ENCODE peak calls at places on chromosomes 16 and 17, in nine cellular contexts. O, E, L, C, S, I, Q, R and B are unnamed samples.

GRCh38 chr17:8339540-8339939 is at the start of gene ODF4:
- DNase-seq in O (no peak), E (no peak), L (no peak), C (no peak), S (no peak), I (no peak), Q (no peak), R (no peak), B (no peak)

GRCh38 chr17:1495265-1495664 is 2.8 kb upstream of the MYO1C start:
- DNase-seq in O (no peak), E (no peak), L (no peak), C (peak; percentile 91), S (no peak), I (no peak), Q (no peak), R (peak; percentile 70), B (no peak)

GRCh38 chr16:67967956-67968439 is 439 bp downstream of the SLC12A4 start:
- DNase-seq in O (no peak), E (no peak), L (peak; percentile 42), C (peak; percentile 79), S (no peak), I (no peak), Q (no peak), R (peak; percentile 64), B (no peak)

GRCh38 chr17:32546031-32546444 is 59.2 kb downstream of the CDK5R1 start:
- DNase-seq in O (no peak), E (no peak), L (no peak), C (no peak), S (no peak), I (no peak), Q (no peak), R (no peak), B (no peak)

GRCh38 chr17:77881545-77881944 is 77.0 kb upstream of the TNRC6C start:
- DNase-seq in O (peak; percentile 90), E (no peak), L (peak; percentile 79), C (peak; percentile 92), S (peak; percentile 91), I (no peak), Q (no peak), R (peak; percentile 90), B (peak; percentile 50)

GRCh38 chr17:79845601-79845949 is 6.3 kb upstream of the CBX4 start:
- DNase-seq in O (no peak), E (peak; percentile 65), L (no peak), C (no peak), S (no peak), I (no peak), Q (no peak), R (no peak), B (no peak)

GRCh38 chr17:20187049-20187448 is 177.9 kb downstream of the SPECC1 start:
- DNase-seq in O (no peak), E (no peak), L (no peak), C (no peak), S (no peak), I (no peak), Q (no peak), R (no peak), B (no peak)

GRCh38 chr17:80354381-80354780 is 60.6 kb upstream of the ENDOV start:
- DNase-seq in O (no peak), E (no peak), L (no peak), C (peak; percentile 15), S (no peak), I (no peak), Q (no peak), R (no peak), B (no peak)

GRCh38 chr16:1747934-1748333 is 23.4 kb downstream of the NME3 start:
- DNase-seq in O (no peak), E (no peak), L (no peak), C (no peak), S (no peak), I (no peak), Q (no peak), R (no peak), B (no peak)

GRCh38 chr16:70680495-70681381 is 5.1 kb downstream of the MTSS2 start:
- DNase-seq in O (no peak), E (no peak), L (no peak), C (peak; percentile 60), S (no peak), I (no peak), Q (no peak), R (peak; percentile 28), B (no peak)

GRCh38 chr16:74743668-74744299 is 30.8 kb downstream of the FA2H start:
- DNase-seq in O (peak; percentile 81), E (peak; percentile 99), L (peak; percentile 98), C (no peak), S (peak; percentile 20), I (peak; percentile 20), Q (no peak), R (no peak), B (no peak)

GRCh38 chr17:75795820-75796607 is 11.4 kb downstream of the UNK start:
- DNase-seq in O (peak; percentile 4), E (no peak), L (no peak), C (no peak), S (no peak), I (no peak), Q (no peak), R (no peak), B (no peak)

GRCh38 chr16:82631701-82632685 is 5.2 kb downstream of the CDH13 start:
- DNase-seq in O (no peak), E (peak; percentile 19), L (no peak), C (peak; percentile 85), S (no peak), I (no peak), Q (no peak), R (no peak), B (no peak)

GRCh38 chr16:4371481-4372314 is at the start of gene VASN:
- DNase-seq in O (peak; percentile 85), E (peak; percentile 68), L (peak; percentile 80), C (peak; percentile 89), S (peak; percentile 74), I (no peak), Q (no peak), R (peak; percentile 83), B (no peak)

GRCh38 chr16:86982347-86982596 is 334.9 kb downstream of the C16orf95 start:
- DNase-seq in O (no peak), E (no peak), L (no peak), C (no peak), S (no peak), I (no peak), Q (no peak), R (no peak), B (no peak)

GRCh38 chr16:85948870-85949269 is 49.9 kb downstream of the IRF8 start:
- DNase-seq in O (no peak), E (no peak), L (no peak), C (no peak), S (no peak), I (no peak), Q (no peak), R (no peak), B (no peak)

GRCh38 chr16:56199164-56199563 is 7.9 kb downstream of the GNAO1 start:
- DNase-seq in O (no peak), E (no peak), L (no peak), C (no peak), S (no peak), I (no peak), Q (no peak), R (no peak), B (no peak)

GRCh38 chr16:53600076-53600475 is 97.1 kb upstream of the AKTIP start:
- DNase-seq in O (no peak), E (no peak), L (no peak), C (no peak), S (no peak), I (no peak), Q (no peak), R (no peak), B (no peak)

GRCh38 chr17:7589891-7590611 is at the start of gene SOX15:
- DNase-seq in O (no peak), E (no peak), L (no peak), C (peak; percentile 47), S (no peak), I (no peak), Q (no peak), R (no peak), B (no peak)

GRCh38 chr17:47898246-47898645 is 2.2 kb downstream of the SP2 start:
- DNase-seq in O (no peak), E (no peak), L (no peak), C (no peak), S (no peak), I (no peak), Q (no peak), R (no peak), B (no peak)

GRCh38 chr17:47899643-47900042 is 3.6 kb downstream of the SP2 start:
- DNase-seq in O (no peak), E (no peak), L (no peak), C (no peak), S (no peak), I (no peak), Q (no peak), R (no peak), B (no peak)

GRCh38 chr17:47901423-47901822 is 5.4 kb downstream of the SP2 start:
- DNase-seq in O (no peak), E (no peak), L (no peak), C (no peak), S (no peak), I (no peak), Q (no peak), R (no peak), B (no peak)

GRCh38 chr17:47905221-47905733 is 9.2 kb downstream of the SP2 start:
- DNase-seq in O (peak; percentile 59), E (no peak), L (peak; percentile 69), C (peak; percentile 88), S (no peak), I (peak; percentile 46), Q (no peak), R (peak; percentile 81), B (no peak)

GRCh38 chr17:47902039-47902744 is 6.2 kb downstream of the SP2 start:
- DNase-seq in O (no peak), E (no peak), L (no peak), C (no peak), S (no peak), I (no peak), Q (no peak), R (no peak), B (no peak)
- H3K4me3 ChIP-seq in O (no peak overlapping the region), E (no peak overlapping the region), L (no peak overlapping the region), C (no peak overlapping the region), S (no peak overlapping the region), I (no peak overlapping the region), Q (no peak overlapping the region), R (no peak overlapping the region), B (no peak overlapping the region)

GRCh38 chr17:61064087-61064951 is 335.3 kb upstream of the TBX2 start:
- DNase-seq in O (no peak), E (no peak), L (no peak), C (no peak), S (no peak), I (no peak), Q (no peak), R (no peak), B (no peak)
- H3K4me3 ChIP-seq in O (no peak overlapping the region), E (no peak overlapping the region), L (no peak overlapping the region), C (no peak overlapping the region), S (no peak overlapping the region), I (no peak overlapping the region), Q (no peak overlapping the region), R (peak overlapping the region; percentile 11), B (no peak overlapping the region)

GRCh38 chr17:37671813-37672544 is 28.7 kb upstream of the DDX52 start:
- DNase-seq in O (no peak), E (peak; percentile 77), L (no peak), C (no peak), S (no peak), I (peak; percentile 82), Q (no peak), R (no peak), B (no peak)
- H3K4me3 ChIP-seq in O (no peak overlapping the region), E (no peak overlapping the region), L (no peak overlapping the region), C (no peak overlapping the region), S (no peak overlapping the region), I (no peak overlapping the region), Q (no peak overlapping the region), R (no peak overlapping the region), B (no peak overlapping the region)

GRCh38 chr16:52547834-52548215 is 882 bp upstream of the TOX3 start:
- DNase-seq in O (no peak), E (no peak), L (no peak), C (no peak), S (no peak), I (no peak), Q (no peak), R (no peak), B (no peak)
- H3K4me3 ChIP-seq in O (no peak overlapping the region), E (no peak overlapping the region), L (no peak overlapping the region), C (no peak overlapping the region), S (no peak overlapping the region), I (no peak overlapping the region), Q (no peak overlapping the region), R (peak overlapping the region; percentile 58), B (no peak overlapping the region)